ENCODE peak calls at places on chromosomes 4 and X, in ten cellular contexts. P is mesothelial cell of epicardium, H is cardiac fibroblast, J is neural crest cell, Y is GM20000, X is left lung, D is HepG2, Q is BJ, U is fibroblast of pulmonary artery, F is left ventricle myocardium inferior. M is an unnamed sample.

GRCh38 chr4:78954048-78954666 is 14.9 kb upstream of the PAQR3 start:
- DNase-seq in P (no peak), H (no peak), J (peak; percentile 22), Y (no peak), X (no peak), D (peak; percentile 9), Q (no peak), U (peak; percentile 18), F (no peak), M (peak; percentile 45)

GRCh38 chrX:130726661-130727060 is 176.3 kb downstream of the ENOX2 start:
- DNase-seq in P (no peak), H (peak; percentile 64), J (no peak), Y (no peak), X (peak; percentile 51), D (no peak), Q (no peak), U (peak; percentile 56), F (no peak), M (peak; percentile 60)

GRCh38 chrX:14886252-14886651 is 13.0 kb downstream of the MOSPD2 start:
- DNase-seq in P (no peak), H (no peak), J (no peak), Y (no peak), X (no peak), D (no peak), Q (no peak), U (no peak), F (no peak), M (no peak)

GRCh38 chr4:139278956-139279722 is 886 bp downstream of the MGARP start:
- DNase-seq in P (no peak), H (no peak), J (no peak), Y (no peak), X (no peak), D (no peak), Q (no peak), U (peak; percentile 18), F (no peak), M (no peak)

GRCh38 chr4:129240816-129241215 is 144.9 kb downstream of the C4orf33 start:
- DNase-seq in P (no peak), H (no peak), J (no peak), Y (no peak), X (no peak), D (no peak), Q (no peak), U (no peak), F (no peak), M (no peak)

GRCh38 chr4:13701937-13702446 is 74.5 kb upstream of the BOD1L1 start:
- DNase-seq in P (no peak), H (peak; percentile 20), J (no peak), Y (no peak), X (no peak), D (peak; percentile 1), Q (peak; percentile 74), U (peak; percentile 38), F (no peak), M (peak; percentile 89)

GRCh38 chrX:24154490-24155034 is 5.0 kb downstream of the ZFX start:
- DNase-seq in P (no peak), H (no peak), J (no peak), Y (no peak), X (no peak), D (no peak), Q (no peak), U (no peak), F (no peak), M (no peak)

GRCh38 chr4:187283306-187283705 is 559.6 kb upstream of the FAT1 start:
- DNase-seq in P (no peak), H (no peak), J (no peak), Y (no peak), X (no peak), D (no peak), Q (no peak), U (peak; percentile 17), F (no peak), M (peak; percentile 12)

GRCh38 chrX:17597836-17598434 is 139.4 kb upstream of the SCML1 start:
- DNase-seq in P (peak; percentile 55), H (peak; percentile 85), J (no peak), Y (no peak), X (peak; percentile 70), D (no peak), Q (no peak), U (peak; percentile 79), F (peak; percentile 77), M (peak; percentile 78)

GRCh38 chrX:47564438-47565085 is 3.6 kb downstream of the ARAF start:
- DNase-seq in P (no peak), H (no peak), J (no peak), Y (no peak), X (no peak), D (no peak), Q (no peak), U (no peak), F (no peak), M (no peak)

GRCh38 chr4:82371398-82371972 is 2.3 kb downstream of the HNRNPD start:
- DNase-seq in P (no peak), H (no peak), J (no peak), Y (peak; percentile 8), X (no peak), D (no peak), Q (no peak), U (no peak), F (no peak), M (peak; percentile 28)

GRCh38 chrX:43750248-43750676 is 94.2 kb downstream of the MAOA start:
- DNase-seq in P (no peak), H (peak; percentile 70), J (peak; percentile 2), Y (peak; percentile 27), X (peak; percentile 38), D (peak; percentile 57), Q (peak; percentile 35), U (peak; percentile 64), F (no peak), M (peak; percentile 82)
- TF ChIP-seq CTCF in P (peak; percentile 51), H (peak; percentile 30), J (peak; percentile 76), Y (peak; percentile 28), X (peak; percentile 43), D (peak; percentile 77), Q (peak; percentile 41), U (peak; percentile 37), F (peak; percentile 68), M (peak; percentile 66)

DNA sequence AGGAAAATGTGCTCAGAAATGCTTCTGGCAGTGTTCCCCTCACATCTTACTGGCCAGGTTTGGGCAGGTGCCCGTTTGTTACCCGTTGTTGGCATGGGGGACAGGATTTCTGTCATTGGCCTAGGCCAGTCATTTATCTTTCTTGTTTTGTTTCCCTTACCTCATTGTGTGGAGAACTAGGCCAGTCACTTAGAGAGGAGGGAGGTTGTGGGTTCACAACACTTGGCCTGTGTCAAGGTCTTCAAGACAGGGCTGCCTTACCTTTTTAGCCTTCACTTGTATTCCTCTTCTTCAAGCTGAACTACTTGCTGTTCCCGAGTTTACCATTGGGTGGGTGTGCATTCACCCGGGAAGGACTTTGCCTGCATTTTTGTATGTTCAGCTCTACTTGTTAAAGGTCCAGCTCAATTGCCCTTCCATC is 17.7 kb downstream of the SNX25 start:
- DNase-seq in P (no peak), H (peak; percentile 33), J (no peak), Y (no peak), X (no peak), D (peak; percentile 29), Q (no peak), U (no peak), F (no peak), M (no peak)
- TF ChIP-seq CTCF in P (no peak), H (peak; percentile 4), J (peak; percentile 24), Y (no peak), X (no peak), D (peak; percentile 57), Q (no peak), U (peak; percentile 20), F (peak; percentile 15), M (no peak)

GRCh38 chr4:84477738-84478137 is 21.4 kb downstream of the NKX6-1 start:
- DNase-seq in P (no peak), H (no peak), J (no peak), Y (no peak), X (no peak), D (no peak), Q (no peak), U (no peak), F (no peak), M (no peak)
- TF ChIP-seq CTCF in P (no peak), H (no peak), J (no peak), Y (no peak), X (no peak), D (no peak), Q (no peak), U (no peak), F (no peak), M (no peak)

GRCh38 chr4:67918428-67918827 is 34.6 kb upstream of the TMPRSS11D start:
- DNase-seq in P (no peak), H (no peak), J (no peak), Y (no peak), X (no peak), D (no peak), Q (no peak), U (no peak), F (no peak), M (peak; percentile 28)
- TF ChIP-seq CTCF in P (no peak), H (peak; percentile 15), J (peak; percentile 60), Y (no peak), X (no peak), D (peak; percentile 29), Q (peak; percentile 17), U (peak; percentile 18), F (no peak), M (peak; percentile 61)

DNA sequence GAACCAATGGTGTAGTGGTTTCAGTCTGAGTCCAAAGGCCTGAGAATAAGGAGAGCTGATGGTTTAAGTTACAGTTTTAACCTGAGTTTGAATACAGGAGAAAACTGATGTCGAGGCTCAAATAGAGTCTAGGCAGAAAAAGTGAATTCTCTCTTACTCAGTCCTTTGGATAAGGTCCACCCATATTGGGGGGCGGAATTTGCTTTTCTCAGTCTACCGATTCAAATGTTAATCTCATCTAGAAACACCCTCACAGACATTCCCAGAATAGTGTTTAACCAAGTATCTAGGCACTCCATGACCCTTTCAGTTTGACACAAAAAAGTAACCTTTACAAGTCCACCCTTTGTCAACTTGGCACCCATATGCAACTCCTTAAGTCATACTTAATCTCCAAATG is 216.0 kb downstream of the GRID2 start:
- DNase-seq in P (no peak), H (no peak), J (no peak), Y (no peak), X (no peak), D (no peak), Q (no peak), U (no peak), F (no peak), M (no peak)
- TF ChIP-seq CTCF in P (no peak), H (no peak), J (no peak), Y (no peak), X (no peak), D (no peak), Q (no peak), U (no peak), F (no peak), M (no peak)

GRCh38 chr4:130257271-130257670 is 1161.3 kb downstream of the C4orf33 start:
- DNase-seq in P (no peak), H (peak; percentile 47), J (no peak), Y (no peak), X (no peak), D (no peak), Q (peak; percentile 58), U (peak; percentile 75), F (no peak), M (peak; percentile 82)
- TF ChIP-seq CTCF in P (no peak), H (peak; percentile 26), J (no peak), Y (no peak), X (no peak), D (no peak), Q (no peak), U (peak; percentile 23), F (no peak), M (no peak)

M was measured in MCF 10A.